ENCODE peak calls at places on chromosomes 5 and 9, in four cellular contexts. One of them, this sample, is unnamed.

GRCh38 chr9:127541865-127542264 is 70.2 kb upstream of the STXBP1 start:
- DNase-seq in stimulated activated CD8-positive, alpha-beta memory T cell treated with anti-CD3 and anti-CD28 coated beads, Interleukin-7, amount 100 ng/mL, for 1 hour: no peak
- DNase-seq in GM13977: no peak
- DNase-seq in non-pigmented ciliary epithelial cell: no peak
- DNase-seq in this sample: no peak

GRCh38 chr9:13971910-13972655 is 341.9 kb downstream of the NFIB start:
- DNase-seq in GM13977: no peak
- DNase-seq in stimulated activated CD8-positive, alpha-beta memory T cell treated with anti-CD3 and anti-CD28 coated beads, Interleukin-7, amount 100 ng/mL, for 1 hour: no peak
- DNase-seq in non-pigmented ciliary epithelial cell: no peak
- DNase-seq in this sample: peak

GRCh38 chr9:22374021-22374420 is 72.6 kb upstream of the DMRTA1 start:
- DNase-seq in non-pigmented ciliary epithelial cell: no peak
- DNase-seq in GM13977: no peak
- DNase-seq in stimulated activated CD8-positive, alpha-beta memory T cell treated with anti-CD3 and anti-CD28 coated beads, Interleukin-7, amount 100 ng/mL, for 1 hour: no peak
- DNase-seq in this sample: no peak

GRCh38 chr9:78004478-78005229 is 27.0 kb downstream of the GNAQ start:
- DNase-seq in GM13977: no peak
- DNase-seq in stimulated activated CD8-positive, alpha-beta memory T cell treated with anti-CD3 and anti-CD28 coated beads, Interleukin-7, amount 100 ng/mL, for 1 hour: no peak
- DNase-seq in non-pigmented ciliary epithelial cell: no peak
- DNase-seq in this sample: no peak

GRCh38 chr5:140391312-140391711 is 10.3 kb upstream of the ANKHD1 start:
- DNase-seq in GM13977: no peak
- DNase-seq in non-pigmented ciliary epithelial cell: no peak
- DNase-seq in stimulated activated CD8-positive, alpha-beta memory T cell treated with anti-CD3 and anti-CD28 coated beads, Interleukin-7, amount 100 ng/mL, for 1 hour: no peak
- DNase-seq in this sample: no peak

GRCh38 chr5:177310757-177311173 is 933 bp downstream of the MXD3 start:
- DNase-seq in stimulated activated CD8-positive, alpha-beta memory T cell treated with anti-CD3 and anti-CD28 coated beads, Interleukin-7, amount 100 ng/mL, for 1 hour: no peak
- DNase-seq in non-pigmented ciliary epithelial cell: no peak
- DNase-seq in GM13977: no peak
- DNase-seq in this sample: no peak

GRCh38 chr9:76677481-76678055 is 86.7 kb upstream of the PCA3 start:
- DNase-seq in non-pigmented ciliary epithelial cell: no peak
- DNase-seq in stimulated activated CD8-positive, alpha-beta memory T cell treated with anti-CD3 and anti-CD28 coated beads, Interleukin-7, amount 100 ng/mL, for 1 hour: no peak
- DNase-seq in GM13977: no peak
- DNase-seq in this sample: no peak

GRCh38 chr5:52657231-52657645 is 130.5 kb upstream of the ITGA1 start:
- DNase-seq in non-pigmented ciliary epithelial cell: no peak
- DNase-seq in GM13977: peak
- DNase-seq in stimulated activated CD8-positive, alpha-beta memory T cell treated with anti-CD3 and anti-CD28 coated beads, Interleukin-7, amount 100 ng/mL, for 1 hour: no peak
- DNase-seq in this sample: peak

GRCh38 chr9:135345775-135346433 is 133.7 kb upstream of the PPP1R26 start:
- DNase-seq in GM13977: no peak
- DNase-seq in stimulated activated CD8-positive, alpha-beta memory T cell treated with anti-CD3 and anti-CD28 coated beads, Interleukin-7, amount 100 ng/mL, for 1 hour: no peak
- DNase-seq in non-pigmented ciliary epithelial cell: no peak
- DNase-seq in this sample: no peak

GRCh38 chr5:19855453-19855852 is 132.5 kb downstream of the CDH18 start:
- DNase-seq in GM13977: no peak
- DNase-seq in non-pigmented ciliary epithelial cell: no peak
- DNase-seq in stimulated activated CD8-positive, alpha-beta memory T cell treated with anti-CD3 and anti-CD28 coated beads, Interleukin-7, amount 100 ng/mL, for 1 hour: no peak
- DNase-seq in this sample: no peak

GRCh38 chr9:84917366-84918063 is 248.0 kb downstream of the NTRK2 start:
- DNase-seq in GM13977: no peak
- DNase-seq in stimulated activated CD8-positive, alpha-beta memory T cell treated with anti-CD3 and anti-CD28 coated beads, Interleukin-7, amount 100 ng/mL, for 1 hour: no peak
- DNase-seq in non-pigmented ciliary epithelial cell: no peak
- DNase-seq in this sample: no peak

GRCh38 chr5:96220610-96221390 is 212.2 kb downstream of the PCSK1 start:
- DNase-seq in non-pigmented ciliary epithelial cell: no peak
- DNase-seq in GM13977: peak
- DNase-seq in stimulated activated CD8-positive, alpha-beta memory T cell treated with anti-CD3 and anti-CD28 coated beads, Interleukin-7, amount 100 ng/mL, for 1 hour: no peak
- DNase-seq in this sample: no peak

GRCh38 chr5:151017897-151018296 is 2.5 kb upstream of the GPX3 start:
- DNase-seq in non-pigmented ciliary epithelial cell: no peak
- DNase-seq in GM13977: no peak
- DNase-seq in stimulated activated CD8-positive, alpha-beta memory T cell treated with anti-CD3 and anti-CD28 coated beads, Interleukin-7, amount 100 ng/mL, for 1 hour: no peak
- DNase-seq in this sample: no peak

GRCh38 chr5:73388371-73388684 is 60.2 kb downstream of the FOXD1 start:
- DNase-seq in non-pigmented ciliary epithelial cell: no peak
- DNase-seq in GM13977: no peak
- DNase-seq in stimulated activated CD8-positive, alpha-beta memory T cell treated with anti-CD3 and anti-CD28 coated beads, Interleukin-7, amount 100 ng/mL, for 1 hour: no peak
- DNase-seq in this sample: no peak

GRCh38 chr9:28598396-28598795 is 1025.1 kb upstream of the C9orf72 start:
- DNase-seq in GM13977: no peak
- DNase-seq in non-pigmented ciliary epithelial cell: no peak
- DNase-seq in stimulated activated CD8-positive, alpha-beta memory T cell treated with anti-CD3 and anti-CD28 coated beads, Interleukin-7, amount 100 ng/mL, for 1 hour: no peak
- DNase-seq in this sample: peak

GRCh38 chr5:151805414-151806225 is 33.9 kb downstream of the G3BP1 start:
- DNase-seq in GM13977: no peak
- DNase-seq in non-pigmented ciliary epithelial cell: no peak
- DNase-seq in stimulated activated CD8-positive, alpha-beta memory T cell treated with anti-CD3 and anti-CD28 coated beads, Interleukin-7, amount 100 ng/mL, for 1 hour: no peak
- DNase-seq in this sample: no peak

GRCh38 chr9:93949694-93950449 is 5.3 kb downstream of the BARX1 start:
- DNase-seq in GM13977: no peak
- DNase-seq in stimulated activated CD8-positive, alpha-beta memory T cell treated with anti-CD3 and anti-CD28 coated beads, Interleukin-7, amount 100 ng/mL, for 1 hour: no peak
- DNase-seq in non-pigmented ciliary epithelial cell: no peak
- DNase-seq in this sample: no peak

GRCh38 chr5:144122641-144123040 is 47.8 kb downstream of the YIPF5 start:
- DNase-seq in stimulated activated CD8-positive, alpha-beta memory T cell treated with anti-CD3 and anti-CD28 coated beads, Interleukin-7, amount 100 ng/mL, for 1 hour: no peak
- DNase-seq in GM13977: no peak
- DNase-seq in non-pigmented ciliary epithelial cell: no peak
- DNase-seq in this sample: no peak

GRCh38 chr9:33233659-33234335 is 6.2 kb upstream of the SPINK4 start:
- DNase-seq in GM13977: no peak
- DNase-seq in non-pigmented ciliary epithelial cell: peak
- DNase-seq in stimulated activated CD8-positive, alpha-beta memory T cell treated with anti-CD3 and anti-CD28 coated beads, Interleukin-7, amount 100 ng/mL, for 1 hour: no peak
- DNase-seq in this sample: peak

GRCh38 chr5:37722236-37723146 is 117.3 kb downstream of the GDNF start:
- DNase-seq in stimulated activated CD8-positive, alpha-beta memory T cell treated with anti-CD3 and anti-CD28 coated beads, Interleukin-7, amount 100 ng/mL, for 1 hour: no peak
- DNase-seq in GM13977: peak
- DNase-seq in non-pigmented ciliary epithelial cell: peak
- DNase-seq in this sample: peak

GRCh38 chr5:141662028-141662427 is 10.8 kb upstream of the FCHSD1 start:
- DNase-seq in non-pigmented ciliary epithelial cell: no peak
- DNase-seq in GM13977: no peak
- DNase-seq in stimulated activated CD8-positive, alpha-beta memory T cell treated with anti-CD3 and anti-CD28 coated beads, Interleukin-7, amount 100 ng/mL, for 1 hour: no peak
- DNase-seq in this sample: no peak

GRCh38 chr5:140800816-140801493 is at the start of gene PCDHA3:
- DNase-seq in stimulated activated CD8-positive, alpha-beta memory T cell treated with anti-CD3 and anti-CD28 coated beads, Interleukin-7, amount 100 ng/mL, for 1 hour: no peak
- DNase-seq in non-pigmented ciliary epithelial cell: no peak
- DNase-seq in GM13977: no peak
- DNase-seq in this sample: no peak

GRCh38 chr9:130667117-130667430 is 2.7 kb downstream of the PRDM12 start:
- DNase-seq in stimulated activated CD8-positive, alpha-beta memory T cell treated with anti-CD3 and anti-CD28 coated beads, Interleukin-7, amount 100 ng/mL, for 1 hour: no peak
- DNase-seq in GM13977: no peak
- DNase-seq in non-pigmented ciliary epithelial cell: no peak
- DNase-seq in this sample: no peak

This sample was measured in astrocyte of the cerebellum.